ENCODE peak calls at places on chromosomes 11 and 22, in eight cellular contexts. U, B, J, D, H, G, F and K are unnamed samples.

GRCh38 chr11:45407226-45407625 is 121.1 kb upstream of the SYT13 start:
- DNase-seq in H (no peak), J (no peak), U (no peak), G (no peak), F (no peak), D (no peak), B (no peak), K (no peak)

GRCh38 chr22:42919199-42919598 is 62.1 kb upstream of the ARFGAP3 start:
- DNase-seq in H (no peak), G (no peak), U (no peak), D (no peak), F (no peak), B (no peak), J (no peak), K (no peak)

GRCh38 chr11:43554148-43554473 is 126.4 kb upstream of the HSD17B12 start:
- DNase-seq in B (no peak), U (no peak), D (no peak), H (no peak), J (no peak), G (no peak), F (no peak), K (no peak)

GRCh38 chr11:35593143-35593542 is 25.1 kb upstream of the FJX1 start:
- DNase-seq in G (no peak), D (no peak), U (no peak), F (no peak), J (no peak), B (no peak), H (no peak), K (no peak)

GRCh38 chr11:11451501-11452005 is 98.5 kb upstream of the CSNK2A3 start:
- DNase-seq in U (no peak), F (no peak), B (no peak), G (no peak), H (no peak), D (no peak), J (peak), K (peak)

GRCh38 chr11:33059331-33060007 is 20.1 kb downstream of the TCP11L1 start:
- DNase-seq in F (no peak), H (no peak), J (no peak), G (no peak), B (no peak), D (no peak), U (no peak), K (no peak)

GRCh38 chr22:30128511-30128910 is 48.2 kb downstream of the HORMAD2 start:
- DNase-seq in D (no peak), B (no peak), H (no peak), U (no peak), F (no peak), J (no peak), G (no peak), K (no peak)

GRCh38 chr11:16905375-16905774 is 108.8 kb downstream of the PLEKHA7 start:
- DNase-seq in H (no peak), D (no peak), B (no peak), J (no peak), G (no peak), U (no peak), F (no peak), K (no peak)

GRCh38 chr22:46931414-46931813 is 169.0 kb downstream of the TBC1D22A start:
- DNase-seq in J (no peak), D (no peak), F (no peak), H (no peak), B (no peak), U (no peak), G (no peak), K (no peak)

GRCh38 chr11:94583885-94584500 is 16.8 kb downstream of the PIWIL4 start:
- DNase-seq in G (no peak), H (no peak), D (peak), F (no peak), J (no peak), B (no peak), U (no peak), K (peak)

GRCh38 chr22:46066691-46067090 is 83.6 kb upstream of the PPARA start:
- DNase-seq in B (no peak), G (no peak), F (no peak), D (no peak), J (no peak), H (no peak), U (peak), K (no peak)

GRCh38 chr11:44658451-44658850 is 68.3 kb upstream of the TSPAN18 start:
- DNase-seq in U (no peak), J (no peak), G (peak), H (peak), B (no peak), D (no peak), F (peak), K (no peak)

GRCh38 chr11:125371451-125371935 is 124.6 kb downstream of the FEZ1 start:
- DNase-seq in D (no peak), U (no peak), G (peak), J (no peak), H (no peak), F (peak), B (no peak), K (no peak)

GRCh38 chr11:133406493-133406892 is 125.8 kb downstream of the OPCML start:
- DNase-seq in B (no peak), H (no peak), G (peak), D (no peak), J (no peak), U (no peak), F (no peak), K (no peak)